ENCODE peak calls at places on chromosome 5, in five cellular contexts. U is HCT116, T is hepatocyte, R is pancreas, W is neuronal stem cell. J is an unnamed sample.
A peak's percentile ranks its signal among the peaks of the same experiment; 100 is the strongest.

GRCh38 chr5:147483961-147484707 is 25.7 kb downstream of the DPYSL3 start:
- DNase-seq in U (no peak), T (peak; percentile 48), R (no peak), W (no peak), J (peak; percentile 49)

GRCh38 chr5:145847499-145848497 is 12.7 kb upstream of the PRELID2 start:
- DNase-seq in U (peak; percentile 40), T (no peak), R (no peak), W (no peak), J (no peak)

GRCh38 chr5:119363936-119364335 is 8.1 kb downstream of the TNFAIP8 start:
- DNase-seq in U (no peak), T (no peak), R (no peak), W (no peak), J (no peak)

GRCh38 chr5:124104813-124105212 is 592.8 kb downstream of the CSNK1G3 start:
- DNase-seq in U (no peak), T (no peak), R (no peak), W (no peak), J (no peak)

GRCh38 chr5:109945097-109945678 is 255.5 kb downstream of the MAN2A1 start:
- DNase-seq in U (no peak), T (no peak), R (no peak), W (no peak), J (no peak)

GRCh38 chr5:107567901-107568671 is 102.7 kb downstream of the EFNA5 start:
- DNase-seq in U (no peak), T (no peak), R (no peak), W (no peak), J (no peak)

GRCh38 chr5:174563899-174564298 is 160.5 kb upstream of the MSX2 start:
- DNase-seq in U (no peak), T (no peak), R (no peak), W (no peak), J (no peak)

GRCh38 chr5:123543438-123543837 is 31.5 kb downstream of the CSNK1G3 start:
- DNase-seq in U (no peak), T (no peak), R (no peak), W (no peak), J (no peak)

GRCh38 chr5:8333977-8334376 is 465.0 kb downstream of the MTRR start:
- DNase-seq in U (no peak), T (no peak), R (no peak), W (no peak), J (no peak)

GRCh38 chr5:177304392-177305119 is 957 bp downstream of the PRELID1 start:
- DNase-seq in U (no peak), T (peak; percentile 75), R (no peak), W (no peak), J (no peak)

GRCh38 chr5:83255268-83255667 is 177.9 kb downstream of the XRCC4 start:
- DNase-seq in U (no peak), T (no peak), R (no peak), W (no peak), J (no peak)

GRCh38 chr5:82405618-82406199 is 127.6 kb upstream of the RPS23 start:
- DNase-seq in U (no peak), T (no peak), R (no peak), W (no peak), J (peak; percentile 52)

GRCh38 chr5:139460457-139460856 is 2.1 kb downstream of the ECSCR start:
- DNase-seq in U (no peak), T (no peak), R (no peak), W (no peak), J (no peak)

GRCh38 chr5:14664270-14665109 is at the start of gene OTULIN:
- DNase-seq in U (peak; percentile 72), T (peak; percentile 97), R (peak; percentile 96), W (peak; percentile 89), J (peak; percentile 91)

GRCh38 chr5:127849891-127850290 is 146.7 kb downstream of the CCDC192 start:
- DNase-seq in U (no peak), T (peak; percentile 37), R (no peak), W (no peak), J (no peak)

GRCh38 chr5:138336952-138337684 is 948 bp upstream of the FAM53C start:
- DNase-seq in U (peak; percentile 81), T (peak; percentile 88), R (no peak), W (no peak), J (peak; percentile 81)

GRCh38 chr5:38655691-38656090 is 99.2 kb upstream of the LIFR start:
- DNase-seq in U (no peak), T (no peak), R (no peak), W (no peak), J (no peak)

GRCh38 chr5:150774145-150774544 is 4.4 kb upstream of the SMIM3 start:
- DNase-seq in U (no peak), T (no peak), R (no peak), W (no peak), J (no peak)

GRCh38 chr5:160930361-160930760 is 78.3 kb upstream of the ATP10B start:
- DNase-seq in U (no peak), T (peak; percentile 78), R (no peak), W (peak; percentile 59), J (no peak)

GRCh38 chr5:98510111-98510510 is 263.4 kb upstream of the RGMB start:
- DNase-seq in U (no peak), T (peak; percentile 27), R (no peak), W (no peak), J (no peak)

GRCh38 chr5:1431021-1431811 is 14.0 kb downstream of the SLC6A3 start:
- DNase-seq in U (no peak), T (no peak), R (peak; percentile 65), W (no peak), J (no peak)

GRCh38 chr5:157187046-157187754 is 6.6 kb downstream of the ITK start:
- DNase-seq in U (no peak), T (no peak), R (no peak), W (no peak), J (no peak)
- H3K36me3 ChIP-seq in U (no peaks in the 10 kb centered on the region), T (no peaks in the 10 kb centered on the region), R (no peaks in the 10 kb centered on the region), W (no peaks in the 10 kb centered on the region), J (no peaks in the 10 kb centered on the region)

DNA sequence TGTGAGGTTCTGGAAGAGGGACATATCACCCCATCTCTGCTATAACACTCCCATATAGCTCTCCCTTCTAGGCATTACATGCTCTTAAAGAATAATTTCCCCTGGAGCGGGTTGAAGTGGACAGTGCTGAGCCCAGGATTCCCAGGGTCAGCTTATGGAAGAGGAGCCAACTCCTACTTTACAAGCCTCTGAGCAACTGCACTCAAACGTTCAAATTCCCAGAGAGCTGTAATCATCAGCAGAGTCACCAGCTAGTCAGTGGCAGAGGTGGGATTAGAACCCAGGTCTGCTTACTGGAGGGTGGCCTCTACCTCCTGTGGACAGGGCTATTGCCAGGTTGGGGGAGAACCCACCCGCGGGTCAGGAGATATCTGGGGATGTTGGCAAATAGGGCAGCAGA is 1.4 kb downstream of the NEURL1B start:
- DNase-seq in U (no peak), T (no peak), R (no peak), W (no peak), J (no peak)
- H3K4me1 ChIP-seq in U (peaks cover 9% of the 10 kb centered on the region), T (peaks cover 14% of the 10 kb centered on the region), R (peaks cover 10% of the 10 kb centered on the region), W (peaks cover 19% of the 10 kb centered on the region), J (peaks cover 14% of the 10 kb centered on the region)

GRCh38 chr5:179620703-179621350 is 2.6 kb downstream of the HNRNPH1 start:
- DNase-seq in U (no peak), T (no peak), R (no peak), W (no peak), J (no peak)

GRCh38 chr5:179624841-179625271 is 1.4 kb upstream of the HNRNPH1 start:
- DNase-seq in U (no peak), T (no peak), R (peak; percentile 26), W (no peak), J (no peak)

GRCh38 chr5:179621551-179621971 is 1.9 kb downstream of the HNRNPH1 start:
- DNase-seq in U (no peak), T (no peak), R (no peak), W (no peak), J (no peak)

GRCh38 chr5:179623001-179623905 is at the start of gene HNRNPH1:
- DNase-seq in U (peak; percentile 97), T (peak; percentile 100), R (peak; percentile 100), W (peak; percentile 97), J (peak; percentile 98)

DNA sequence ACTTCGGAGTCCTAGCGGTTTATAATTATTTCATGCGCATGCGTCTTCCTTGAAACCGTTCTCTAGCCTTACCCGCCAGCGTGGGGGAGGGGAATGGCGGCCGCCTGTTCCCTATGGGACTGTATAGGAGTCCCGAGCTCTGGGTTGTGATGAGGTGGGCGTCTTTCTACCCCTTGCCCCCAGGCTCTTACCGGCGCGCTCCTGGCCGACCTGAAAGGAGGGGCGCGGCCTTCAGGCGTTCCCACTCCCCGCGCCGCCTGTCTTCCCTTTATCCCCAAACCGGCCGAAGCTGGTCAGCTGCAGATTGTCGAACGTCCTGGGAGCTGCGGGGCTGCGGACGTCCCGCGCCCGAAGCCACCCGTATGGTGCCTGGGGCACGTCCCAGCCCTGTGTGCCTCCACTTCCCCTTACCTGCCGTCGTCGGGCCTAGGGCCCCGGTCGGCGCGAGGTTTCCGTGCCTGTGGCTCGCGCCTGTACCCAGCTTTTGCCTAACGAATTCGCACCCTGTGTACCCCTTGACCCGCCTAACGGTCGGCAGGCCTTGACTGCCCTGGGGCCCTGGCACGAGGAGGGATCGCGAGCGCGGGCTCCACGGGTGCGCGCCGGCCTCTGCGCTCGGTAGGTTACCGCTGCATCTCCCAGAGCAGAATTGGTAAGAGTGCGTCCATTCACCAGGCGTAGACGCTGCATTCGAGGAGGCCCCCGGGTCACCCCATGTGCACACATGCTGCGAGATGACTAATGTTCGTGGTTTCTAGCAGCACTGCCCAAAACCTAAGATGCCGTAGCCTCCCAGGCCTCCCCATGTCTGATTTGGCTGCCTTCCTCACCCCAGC is 653 bp upstream of the HNRNPH1 start:
- DNase-seq in U (no peak), T (no peak), R (peak; percentile 81), W (no peak), J (no peak)
- H3K27ac ChIP-seq in U (peak overlapping the region; percentile 97), T (peak overlapping the region; percentile 96), R (peak overlapping the region; percentile 99), W (peak overlapping the region; percentile 80), J (peak overlapping the region; percentile 95)

GRCh38 chr5:6601271-6601670 is 31.6 kb downstream of the NSUN2 start:
- DNase-seq in U (no peak), T (no peak), R (no peak), W (no peak), J (no peak)
- H3K36me3 ChIP-seq in U (peaks cover 69% of the 10 kb centered on the region), T (no peaks in the 10 kb centered on the region), R (peaks cover 69% of the 10 kb centered on the region), W (peaks cover 97% of the 10 kb centered on the region), J (peaks cover 59% of the 10 kb centered on the region)

GRCh38 chr5:32734822-32735378 is 23.8 kb downstream of the NPR3 start:
- DNase-seq in U (no peak), T (no peak), R (no peak), W (no peak), J (no peak)
- H3K4me1 ChIP-seq in U (no peaks in the 10 kb centered on the region), T (no peaks in the 10 kb centered on the region), R (no peaks in the 10 kb centered on the region), W (peaks cover 2% of the 10 kb centered on the region), J (peaks cover 7% of the 10 kb centered on the region)

GRCh38 chr5:37249820-37250175 is 622 bp upstream of the CPLANE1 start:
- DNase-seq in U (no peak), T (no peak), R (no peak), W (no peak), J (no peak)

GRCh38 chr5:37247496-37247895 is 1.7 kb downstream of the CPLANE1 start:
- DNase-seq in U (no peak), T (no peak), R (no peak), W (no peak), J (no peak)

GRCh38 chr5:37247036-37247435 is 2.1 kb downstream of the CPLANE1 start:
- DNase-seq in U (no peak), T (no peak), R (no peak), W (no peak), J (no peak)

GRCh38 chr5:37248387-37248969 is 698 bp downstream of the CPLANE1 start:
- DNase-seq in U (no peak), T (peak; percentile 9), R (no peak), W (no peak), J (no peak)

GRCh38 chr5:37248970-37249819 is at the start of gene CPLANE1:
- DNase-seq in U (no peak), T (peak; percentile 92), R (peak; percentile 91), W (peak; percentile 85), J (peak; percentile 72)
- H3K27ac ChIP-seq in U (peak within 1 kb of the TSS; percentile 86), T (peak within 1 kb of the TSS; percentile 97), R (peak within 1 kb of the TSS; percentile 83), W (peak within 1 kb of the TSS; percentile 91), J (peak within 1 kb of the TSS; percentile 91)

J was measured in lung.